ENCODE peak calls at places on chromosome 9, in eight cellular contexts. L, U, J, N, D, X, Y and F are unnamed samples. For H3K27me3, the result is how much of the 10 kb centered on the place peaks cover.

GRCh38 chr9:105385372-105385985 is 62.4 kb upstream of the FSD1L start:
- DNase-seq in L (peak), U (peak), J (no peak), N (no peak), D (no peak), X (peak), Y (no peak), F (no peak)

GRCh38 chr9:89677696-89678393 is 73.0 kb downstream of the GADD45G start:
- DNase-seq in L (no peak), U (no peak), J (no peak), N (no peak), D (no peak), X (no peak), Y (peak), F (peak)

GRCh38 chr9:2559212-2560152 is 62.1 kb upstream of the VLDLR start:
- DNase-seq in L (peak), U (no peak), J (no peak), N (peak), D (peak), X (peak), Y (peak), F (peak)

GRCh38 chr9:107942870-107943269 is 453.3 kb upstream of the KLF4 start:
- DNase-seq in L (no peak), U (no peak), J (no peak), N (no peak), D (no peak), X (no peak), Y (no peak), F (no peak)

GRCh38 chr9:100011062-100011681 is 87.6 kb downstream of the ERP44 start:
- DNase-seq in L (peak), U (peak), J (no peak), N (no peak), D (peak), X (no peak), Y (no peak), F (no peak)

GRCh38 chr9:129405831-129406220 is 215.1 kb downstream of the C9orf50 start:
- DNase-seq in L (no peak), U (no peak), J (no peak), N (peak), D (no peak), X (peak), Y (no peak), F (no peak)

GRCh38 chr9:72661401-72662135 is 140.2 kb downstream of the TMC1 start:
- DNase-seq in L (peak), U (no peak), J (no peak), N (no peak), D (peak), X (no peak), Y (no peak), F (no peak)

GRCh38 chr9:130213898-130214761 is 41.9 kb downstream of the NCS1 start:
- DNase-seq in L (peak), U (no peak), J (no peak), N (peak), D (no peak), X (no peak), Y (no peak), F (no peak)

GRCh38 chr9:77766587-77766986 is 118.5 kb upstream of the GNA14 start:
- DNase-seq in L (no peak), U (no peak), J (no peak), N (no peak), D (no peak), X (no peak), Y (no peak), F (no peak)

GRCh38 chr9:96686638-96687335 is 31.7 kb upstream of the PRXL2C start:
- DNase-seq in L (peak), U (peak), J (peak), N (peak), D (peak), X (peak), Y (peak), F (peak)

GRCh38 chr9:89865981-89866380 is 261.2 kb downstream of the GADD45G start:
- DNase-seq in L (no peak), U (no peak), J (no peak), N (no peak), D (no peak), X (no peak), Y (no peak), F (no peak)

GRCh38 chr9:87594218-87594617 is 96.6 kb downstream of the DAPK1 start:
- DNase-seq in L (peak), U (no peak), J (no peak), N (no peak), D (peak), X (no peak), Y (no peak), F (no peak)

GRCh38 chr9:20570756-20571155 is 51.5 kb downstream of the MLLT3 start:
- DNase-seq in L (peak), U (no peak), J (no peak), N (no peak), D (no peak), X (no peak), Y (no peak), F (no peak)

GRCh38 chr9:126564716-126565115 is 49.0 kb upstream of the LMX1B start:
- DNase-seq in L (no peak), U (no peak), J (no peak), N (peak), D (no peak), X (no peak), Y (no peak), F (no peak)

GRCh38 chr9:114696814-114697544 is 15.0 kb upstream of the TEX48 start:
- DNase-seq in L (no peak), U (peak), J (no peak), N (no peak), D (peak), X (no peak), Y (no peak), F (no peak)

GRCh38 chr9:109780453-109781033 is 545 bp downstream of the PALM2AKAP2 start:
- DNase-seq in L (peak), U (no peak), J (no peak), N (no peak), D (no peak), X (no peak), Y (no peak), F (no peak)

GRCh38 chr9:72585737-72586136 is 64.3 kb downstream of the TMC1 start:
- DNase-seq in L (peak), U (no peak), J (no peak), N (no peak), D (no peak), X (no peak), Y (no peak), F (peak)

GRCh38 chr9:31304576-31304975 is 1079.9 kb upstream of the ACO1 start:
- DNase-seq in L (peak), U (no peak), J (no peak), N (no peak), D (peak), X (no peak), Y (no peak), F (no peak)

GRCh38 chr9:116998305-116998704 is 311.2 kb downstream of the TRIM32 start:
- DNase-seq in L (peak), U (no peak), J (no peak), N (no peak), D (no peak), X (no peak), Y (no peak), F (no peak)

GRCh38 chr9:13064060-13064459 is 215.4 kb downstream of the MPDZ start:
- DNase-seq in L (no peak), U (no peak), J (no peak), N (no peak), D (no peak), X (no peak), Y (no peak), F (no peak)

GRCh38 chr9:112971415-112971814 is 40.6 kb downstream of the ZNF883 start:
- DNase-seq in L (peak), U (no peak), J (no peak), N (no peak), D (no peak), X (no peak), Y (no peak), F (peak)

GRCh38 chr9:6109571-6109970 is 94.1 kb upstream of the RANBP6 start:
- DNase-seq in L (no peak), U (no peak), J (no peak), N (no peak), D (no peak), X (no peak), Y (no peak), F (no peak)

GRCh38 chr9:8062459-8062858 is 262.9 kb upstream of the DMAC1 start:
- DNase-seq in L (no peak), U (no peak), J (no peak), N (no peak), D (no peak), X (no peak), Y (no peak), F (no peak)

GRCh38 chr9:25678147-25678666 is at the start of gene TUSC1:
- DNase-seq in L (peak), U (no peak), J (peak), N (peak), D (peak), X (peak), Y (peak), F (peak)

GRCh38 chr9:134544388-134545212 is 97.0 kb upstream of the COL5A1 start:
- DNase-seq in L (peak), U (no peak), J (no peak), N (peak), D (peak), X (peak), Y (no peak), F (peak)

GRCh38 chr9:121956808-121957207 is 136.3 kb downstream of the TTLL11 start:
- DNase-seq in L (no peak), U (no peak), J (no peak), N (no peak), D (peak), X (no peak), Y (no peak), F (peak)

GRCh38 chr9:115262477-115262876 is 144.5 kb upstream of the TNC start:
- DNase-seq in L (peak), U (no peak), J (no peak), N (peak), D (peak), X (peak), Y (peak), F (peak)

GRCh38 chr9:111937781-111938426 is 41.3 kb downstream of the UGCG start:
- DNase-seq in L (peak), U (peak), J (no peak), N (no peak), D (peak), X (peak), Y (no peak), F (peak)

GRCh38 chr9:136172412-136173079 is 32.4 kb downstream of the LHX3 start:
- DNase-seq in L (no peak), U (no peak), J (no peak), N (peak), D (no peak), X (no peak), Y (no peak), F (no peak)

GRCh38 chr9:76996700-76997099 is 22.8 kb upstream of the FOXB2 start:
- DNase-seq in L (peak), U (no peak), J (no peak), N (no peak), D (peak), X (peak), Y (no peak), F (no peak)

GRCh38 chr9:122248448-122248865 is 16.2 kb downstream of the RBM18 start:
- DNase-seq in L (no peak), U (no peak), J (no peak), N (no peak), D (no peak), X (no peak), Y (no peak), F (no peak)

GRCh38 chr9:107138261-107138992 is 144.7 kb upstream of the RAD23B start:
- DNase-seq in L (peak), U (no peak), J (no peak), N (no peak), D (no peak), X (no peak), Y (no peak), F (peak)

GRCh38 chr9:37618817-37619216 is 26.4 kb upstream of the TOMM5 start:
- DNase-seq in L (peak), U (no peak), J (no peak), N (no peak), D (peak), X (no peak), Y (no peak), F (peak)

GRCh38 chr9:86122309-86122708 is 23.0 kb upstream of the GOLM1 start:
- DNase-seq in L (no peak), U (no peak), J (no peak), N (no peak), D (no peak), X (no peak), Y (no peak), F (no peak)

GRCh38 chr9:129060991-129061390 is 19.9 kb upstream of the DOLPP1 start:
- DNase-seq in L (no peak), U (no peak), J (no peak), N (no peak), D (no peak), X (no peak), Y (no peak), F (no peak)

GRCh38 chr9:129560849-129561248 is 60.1 kb downstream of the C9orf50 start:
- DNase-seq in L (no peak), U (no peak), J (no peak), N (no peak), D (no peak), X (no peak), Y (no peak), F (no peak)

GRCh38 chr9:696332-697090 is 145.0 kb upstream of the DMRT1 start:
- DNase-seq in L (peak), U (no peak), J (no peak), N (no peak), D (peak), X (peak), Y (no peak), F (peak)

GRCh38 chr9:110089681-110090370 is 118.1 kb downstream of the C9orf152 start:
- DNase-seq in L (no peak), U (no peak), J (no peak), N (no peak), D (no peak), X (no peak), Y (peak), F (no peak)

GRCh38 chr9:37947987-37948386 is 44.1 kb upstream of the SLC25A51 start:
- DNase-seq in L (no peak), U (no peak), J (no peak), N (peak), D (no peak), X (no peak), Y (no peak), F (no peak)

GRCh38 chr9:94014066-94014654 is 59.0 kb upstream of the BARX1 start:
- DNase-seq in L (peak), U (no peak), J (no peak), N (no peak), D (peak), X (no peak), Y (no peak), F (no peak)

DNA sequence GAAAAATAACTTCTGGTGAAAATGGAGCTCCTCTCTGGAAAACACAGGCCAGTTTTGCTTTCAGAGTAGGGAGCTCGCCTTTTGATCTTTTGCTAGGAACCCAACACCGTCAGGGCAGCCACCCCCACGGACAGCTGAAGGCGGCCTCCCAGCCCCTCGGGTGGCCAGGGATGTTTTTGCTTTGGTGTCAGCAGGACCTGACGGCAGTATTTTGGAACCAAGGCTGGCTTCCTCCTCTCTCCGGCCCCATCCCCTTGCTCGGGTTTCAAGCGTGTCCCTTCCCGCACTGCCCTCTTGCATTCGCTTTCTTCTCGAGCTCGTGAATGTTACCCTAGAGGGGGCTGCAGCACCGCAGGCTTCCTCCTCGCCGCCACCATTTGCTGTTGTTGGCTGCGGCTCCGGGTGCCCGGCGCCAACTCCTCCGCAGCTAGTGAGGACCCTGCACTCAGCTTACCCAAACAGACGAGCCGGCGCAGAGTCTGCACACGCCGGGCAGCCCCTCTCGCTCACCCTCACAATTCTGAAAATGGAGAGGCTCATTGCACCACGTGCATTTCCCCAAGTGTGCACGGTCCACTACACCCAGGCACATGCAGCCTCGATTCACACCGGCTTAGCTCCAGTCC is 35.5 kb upstream of the ADAMTSL1 start:
- DNase-seq in L (peak), U (no peak), J (no peak), N (peak), D (peak), X (peak), Y (peak), F (peak)
- H3K4me3 ChIP-seq in L (no peak), U (no peak), J (peak), N (peak), D (peak), X (peak), Y (peak), F (no peak)

GRCh38 chr9:133282454-133283238 is 7.6 kb upstream of the ABO start:
- DNase-seq in L (no peak), U (no peak), J (no peak), N (no peak), D (no peak), X (no peak), Y (peak), F (no peak)

GRCh38 chr9:133276923-133277322 is 1.9 kb upstream of the ABO start:
- DNase-seq in L (no peak), U (no peak), J (no peak), N (no peak), D (no peak), X (no peak), Y (no peak), F (no peak)

GRCh38 chr9:133277467-133277866 is 2.5 kb upstream of the ABO start:
- DNase-seq in L (no peak), U (no peak), J (no peak), N (no peak), D (no peak), X (no peak), Y (no peak), F (no peak)

GRCh38 chr9:133278161-133279131 is 3.4 kb upstream of the ABO start:
- DNase-seq in L (no peak), U (no peak), J (no peak), N (no peak), D (no peak), X (no peak), Y (peak), F (no peak)

GRCh38 chr9:133280387-133280786 is 5.4 kb upstream of the ABO start:
- DNase-seq in L (no peak), U (no peak), J (no peak), N (no peak), D (no peak), X (no peak), Y (no peak), F (no peak)
- H3K27me3 ChIP-seq in L (under half), U (under half), J (under half), N (under half), D (under half), X (half or more), Y (under half), F (under half)

GRCh38 chr9:120702075-120702474 is 12.2 kb downstream of the MEGF9 start:
- DNase-seq in L (no peak), U (no peak), J (no peak), N (no peak), D (no peak), X (no peak), Y (no peak), F (no peak)

GRCh38 chr9:120708526-120709224 is 5.6 kb downstream of the MEGF9 start:
- DNase-seq in L (peak), U (no peak), J (no peak), N (no peak), D (no peak), X (no peak), Y (no peak), F (peak)

GRCh38 chr9:120707170-120707569 is 7.1 kb downstream of the MEGF9 start:
- DNase-seq in L (no peak), U (no peak), J (no peak), N (no peak), D (no peak), X (no peak), Y (no peak), F (no peak)

GRCh38 chr9:120701248-120701647 is 13.0 kb downstream of the MEGF9 start:
- DNase-seq in L (peak), U (no peak), J (no peak), N (no peak), D (no peak), X (no peak), Y (no peak), F (no peak)

GRCh38 chr9:120705174-120705573 is 9.1 kb downstream of the MEGF9 start:
- DNase-seq in L (no peak), U (no peak), J (no peak), N (no peak), D (no peak), X (no peak), Y (no peak), F (no peak)
- H3K4me3 ChIP-seq in L (no peak), U (no peak), J (no peak), N (no peak), D (no peak), X (no peak), Y (no peak), F (no peak)

DNA sequence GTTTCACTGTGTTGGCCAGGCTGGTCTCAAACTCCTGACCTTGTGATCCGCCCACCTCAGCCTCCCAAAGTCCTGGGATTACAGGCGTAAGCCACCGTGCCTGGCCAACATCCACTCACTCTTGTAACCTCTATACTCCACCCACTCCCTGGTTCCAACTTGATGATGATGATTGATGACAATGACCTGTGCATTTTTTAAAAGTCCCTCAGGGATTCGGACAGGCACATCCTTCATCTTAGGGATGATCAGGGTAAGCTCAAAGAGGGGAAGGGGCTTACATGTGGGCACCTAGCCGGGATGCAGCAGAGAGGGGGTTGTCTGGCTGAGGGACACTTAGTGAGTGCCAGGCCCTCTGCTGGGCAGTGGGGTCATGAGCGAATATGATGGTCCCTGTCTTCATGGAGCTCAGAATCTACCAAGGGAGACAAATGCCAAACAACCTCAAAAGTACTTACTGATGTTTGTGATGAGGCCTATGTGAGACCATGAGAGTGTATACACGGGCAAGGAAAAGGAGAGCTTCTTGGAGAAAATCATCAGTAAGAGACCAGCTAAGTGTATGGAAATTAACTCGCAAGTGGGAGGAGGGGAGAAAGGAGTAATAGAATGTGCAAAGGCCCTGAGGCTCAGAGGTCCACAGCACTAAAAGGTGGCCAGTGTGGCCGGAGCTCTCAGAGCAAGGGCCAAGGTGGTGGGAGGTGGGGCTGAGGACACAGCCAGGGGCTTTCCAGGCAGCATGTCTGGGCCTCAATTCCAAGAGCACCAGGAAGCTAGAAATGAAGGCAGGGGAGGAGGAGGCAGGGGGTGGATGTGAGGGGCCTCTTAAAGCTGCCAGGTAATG is 27.4 kb downstream of the LHX2 start:
- DNase-seq in L (no peak), U (no peak), J (no peak), N (no peak), D (no peak), X (no peak), Y (no peak), F (no peak)
- H3K27me3 ChIP-seq in L (half or more), U (under half), J (under half), N (half or more), D (half or more), X (half or more), Y (half or more), F (under half)

DNA sequence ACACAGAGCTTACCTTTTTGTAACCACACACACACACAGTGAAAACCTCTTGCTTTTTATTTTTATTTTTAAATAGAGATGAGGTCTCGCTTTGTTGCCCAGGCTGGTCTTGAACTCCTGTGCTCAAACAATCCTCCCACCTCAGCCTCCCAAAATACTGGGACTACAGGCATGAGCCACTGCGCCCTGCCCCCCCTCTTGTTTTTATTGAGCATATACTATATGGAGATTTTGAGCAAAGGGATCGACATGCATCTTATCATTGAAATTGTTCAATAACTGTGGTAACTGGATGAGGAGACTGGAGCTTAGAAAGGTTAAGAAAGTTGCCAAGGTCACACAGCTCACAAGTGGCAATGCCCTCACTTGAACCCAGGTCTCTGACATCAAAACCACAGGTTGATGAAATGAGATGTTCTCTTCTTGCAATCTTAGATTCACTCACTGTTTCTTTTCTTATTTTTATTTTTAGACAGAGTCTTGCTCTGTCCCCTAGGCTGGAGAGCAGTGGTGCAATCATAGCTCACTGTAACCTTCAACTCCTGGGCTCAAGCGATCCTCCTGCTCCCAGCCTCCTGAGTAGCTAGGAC is 26.8 kb upstream of the STXBP1 start:
- DNase-seq in L (no peak), U (no peak), J (no peak), N (no peak), D (no peak), X (no peak), Y (no peak), F (no peak)
- H3K4me3 ChIP-seq in L (no peak), U (no peak), J (no peak), N (no peak), D (no peak), X (no peak), Y (no peak), F (no peak)